ENCODE peak calls at places on chromosomes 1 and 21, in ten cellular contexts. X is GM13977; I is effector memory CD4-positive, alpha-beta T cell; K is GM10248; B is activated CD4-positive, alpha-beta T cell treated with anti-CD3 and anti-CD28 coated beads, Interleukin-2, amount 50 U/mL, for 4 hours; Y is adipocyte; A is heart left ventricle; N is stomach; Q is glomerular endothelial cell; L is epithelial cell of esophagus. G is an unnamed sample.

GRCh38 chr1:48552420-48552819 is 80.4 kb upstream of the SPATA6 start:
- DNase-seq in B (no peak), X (no peak), K (no peak), A (no peak), L (peak; percentile 58), Q (no peak), Y (peak; percentile 28), N (no peak), I (no peak), G (peak; percentile 31)

GRCh38 chr1:19771350-19771749 is 28.4 kb downstream of the TMCO4 start:
- DNase-seq in N (no peak), Q (no peak), X (no peak), Y (no peak), K (no peak), A (no peak), L (no peak), I (no peak), B (no peak), G (no peak)

GRCh38 chr1:14039894-14040430 is 340.0 kb downstream of the PRDM2 start:
- DNase-seq in L (peak; percentile 5), I (no peak), Y (no peak), Q (no peak), X (peak; percentile 17), B (no peak), N (no peak), A (no peak), K (no peak), G (peak; percentile 41)

GRCh38 chr1:244187310-244187709 is 136.2 kb downstream of the ZBTB18 start:
- DNase-seq in Q (no peak), K (no peak), Y (no peak), I (no peak), A (no peak), N (no peak), B (no peak), X (no peak), L (no peak), G (no peak)

GRCh38 chr1:85940621-85941306 is 215.8 kb downstream of the COL24A1 start:
- DNase-seq in A (no peak), B (no peak), Q (no peak), I (no peak), N (no peak), K (no peak), L (no peak), X (no peak), Y (peak; percentile 82), G (no peak)

GRCh38 chr1:39544327-39544726 is 32.3 kb downstream of the PABPC4 start:
- DNase-seq in B (no peak), Q (no peak), X (no peak), K (no peak), A (no peak), L (no peak), I (no peak), Y (no peak), N (no peak), G (no peak)

GRCh38 chr1:113758631-113759340 is 500 bp downstream of the PHTF1 start:
- DNase-seq in B (peak; percentile 26), K (peak; percentile 82), L (peak; percentile 32), A (peak; percentile 77), Y (peak; percentile 80), I (peak; percentile 38), N (peak; percentile 65), Q (no peak), X (peak; percentile 81), G (peak; percentile 82)

GRCh38 chr1:59355361-59355760 is 58.5 kb downstream of the FGGY start:
- DNase-seq in A (no peak), L (no peak), X (no peak), Y (peak; percentile 37), N (no peak), K (no peak), I (no peak), Q (no peak), B (no peak), G (peak; percentile 16)

GRCh38 chr21:41428311-41428710 is 2.3 kb downstream of the MX1 start:
- DNase-seq in B (no peak), X (no peak), I (no peak), N (no peak), A (no peak), K (no peak), L (no peak), Q (no peak), Y (no peak), G (no peak)

GRCh38 chr1:43554444-43554992 is 23.8 kb downstream of the PTPRF start:
- DNase-seq in A (no peak), I (no peak), L (peak; percentile 56), Y (peak; percentile 71), K (peak; percentile 52), B (no peak), X (no peak), Q (no peak), N (no peak), G (peak; percentile 45)

GRCh38 chr1:27001570-27002360 is 8.3 kb downstream of the TRNP1 start:
- DNase-seq in A (peak; percentile 62), X (no peak), N (peak; percentile 48), Q (no peak), Y (peak; percentile 27), K (no peak), I (no peak), L (peak; percentile 65), B (no peak), G (peak; percentile 33)

GRCh38 chr1:185463011-185463410 is 146.0 kb upstream of the IVNS1ABP start:
- DNase-seq in L (peak; percentile 39), B (no peak), Q (no peak), N (no peak), I (no peak), Y (no peak), K (no peak), X (no peak), A (no peak), G (no peak)

GRCh38 chr21:33761104-33762036 is 119.1 kb downstream of the ITSN1 start:
- DNase-seq in Q (peak; percentile 96), Y (peak; percentile 94), A (no peak), N (no peak), K (no peak), I (no peak), L (peak; percentile 92), B (no peak), X (no peak), G (peak; percentile 35)

GRCh38 chr21:40054403-40054802 is 187.2 kb downstream of the PCP4 start:
- DNase-seq in X (no peak), B (no peak), A (peak; percentile 50), I (no peak), L (peak; percentile 67), K (no peak), Y (no peak), Q (no peak), N (peak; percentile 87), G (no peak)

GRCh38 chr1:3456449-3456963 is 2.0 kb downstream of the ARHGEF16 start:
- DNase-seq in X (no peak), L (no peak), N (peak; percentile 71), Q (no peak), Y (no peak), A (peak; percentile 22), I (no peak), K (no peak), B (no peak), G (no peak)

GRCh38 chr1:29271724-29272123 is 35.4 kb downstream of the PTPRU start:
- DNase-seq in Q (no peak), N (peak; percentile 87), B (no peak), Y (peak; percentile 86), L (peak; percentile 76), K (no peak), A (peak; percentile 65), I (no peak), X (no peak), G (no peak)

GRCh38 chr1:37865348-37866119 is 6.1 kb upstream of the MTF1 start:
- DNase-seq in N (no peak), K (no peak), Y (no peak), B (no peak), Q (no peak), I (no peak), L (peak; percentile 96), A (no peak), X (no peak), G (no peak)

GRCh38 chr1:37157634-37158033 is 123.3 kb upstream of the GRIK3 start:
- DNase-seq in I (no peak), B (no peak), Y (no peak), N (no peak), L (no peak), K (no peak), X (no peak), A (no peak), Q (no peak), G (no peak)

GRCh38 chr1:90476994-90477393 is 240.1 kb downstream of the BARHL2 start:
- DNase-seq in K (no peak), I (no peak), B (no peak), Q (no peak), L (no peak), A (no peak), X (no peak), N (no peak), Y (no peak), G (no peak)

GRCh38 chr1:155174334-155175280 is 958 bp downstream of the TRIM46 start:
- DNase-seq in L (no peak), Q (no peak), K (no peak), X (peak; percentile 53), A (no peak), N (peak; percentile 24), B (peak; percentile 38), Y (peak; percentile 54), I (no peak), G (peak; percentile 30)

GRCh38 chr1:16922466-16922865 is 735 bp downstream of the CROCC start:
- DNase-seq in I (no peak), L (no peak), Y (no peak), K (no peak), A (peak; percentile 23), N (no peak), B (no peak), X (peak; percentile 31), Q (no peak), G (no peak)

GRCh38 chr21:45883090-45883489 is 98.5 kb upstream of the COL6A1 start:
- DNase-seq in I (no peak), Q (no peak), X (no peak), K (no peak), A (no peak), L (no peak), Y (no peak), B (no peak), N (no peak), G (no peak)

GRCh38 chr1:176479920-176480319 is 16.9 kb downstream of the PAPPA2 start:
- DNase-seq in L (no peak), N (no peak), K (no peak), I (no peak), Y (no peak), Q (no peak), B (no peak), X (no peak), A (no peak), G (no peak)

GRCh38 chr1:227758366-227758765 is 23.1 kb downstream of the SNAP47 start:
- DNase-seq in A (no peak), N (no peak), I (no peak), L (no peak), X (peak; percentile 72), Y (no peak), Q (no peak), B (no peak), K (peak; percentile 52), G (peak; percentile 63)